ENCODE peak calls at places on chromosomes 13 and 19, in ten cellular contexts. One of them, this sample, is unnamed.

GRCh38 chr19:1076951-1077350 is 10.0 kb downstream of the ARHGAP45 start:
- DNase-seq in HCT116: no peak
- DNase-seq in vagina: no peak
- DNase-seq in SK-N-SH: no peak
- DNase-seq in GM23338: no peak
- DNase-seq in SK-N-MC: no peak
- DNase-seq in H1: no peak
- DNase-seq in suprapubic skin: no peak
- DNase-seq in breast epithelium: no peak
- DNase-seq in HepG2: no peak
- DNase-seq in this sample: no peak

GRCh38 chr13:54185785-54186184 is 1157.2 kb downstream of the OLFM4 start:
- DNase-seq in HCT116: no peak
- DNase-seq in vagina: no peak
- DNase-seq in SK-N-SH: no peak
- DNase-seq in GM23338: peak
- DNase-seq in SK-N-MC: no peak
- DNase-seq in H1: no peak
- DNase-seq in suprapubic skin: no peak
- DNase-seq in breast epithelium: no peak
- DNase-seq in HepG2: no peak
- DNase-seq in this sample: no peak

GRCh38 chr13:110206170-110206569 is 100.8 kb downstream of the COL4A1 start:
- DNase-seq in HCT116: no peak
- DNase-seq in vagina: no peak
- DNase-seq in SK-N-SH: no peak
- DNase-seq in GM23338: no peak
- DNase-seq in SK-N-MC: no peak
- DNase-seq in H1: no peak
- DNase-seq in suprapubic skin: no peak
- DNase-seq in breast epithelium: no peak
- DNase-seq in HepG2: peak
- DNase-seq in this sample: no peak

GRCh38 chr13:27242642-27243185 is 8.6 kb upstream of the RPL21 start:
- DNase-seq in HCT116: no peak
- DNase-seq in vagina: no peak
- DNase-seq in SK-N-SH: no peak
- DNase-seq in GM23338: no peak
- DNase-seq in SK-N-MC: no peak
- DNase-seq in H1: no peak
- DNase-seq in suprapubic skin: no peak
- DNase-seq in breast epithelium: no peak
- DNase-seq in HepG2: no peak
- DNase-seq in this sample: no peak

GRCh38 chr13:97574926-97575325 is 141.0 kb downstream of the RAP2A start:
- DNase-seq in HCT116: peak
- DNase-seq in vagina: no peak
- DNase-seq in SK-N-SH: no peak
- DNase-seq in GM23338: peak
- DNase-seq in SK-N-MC: no peak
- DNase-seq in H1: peak
- DNase-seq in suprapubic skin: no peak
- DNase-seq in breast epithelium: no peak
- DNase-seq in HepG2: peak
- DNase-seq in this sample: no peak

GRCh38 chr19:4215807-4216206 is 13.5 kb upstream of the EBI3 start:
- DNase-seq in HCT116: no peak
- DNase-seq in vagina: no peak
- DNase-seq in SK-N-SH: no peak
- DNase-seq in GM23338: no peak
- DNase-seq in SK-N-MC: no peak
- DNase-seq in H1: no peak
- DNase-seq in suprapubic skin: no peak
- DNase-seq in breast epithelium: no peak
- DNase-seq in HepG2: no peak
- DNase-seq in this sample: no peak

GRCh38 chr13:79030513-79030912 is 371.6 kb upstream of the OBI1 start:
- DNase-seq in HCT116: no peak
- DNase-seq in vagina: no peak
- DNase-seq in SK-N-SH: peak
- DNase-seq in GM23338: no peak
- DNase-seq in SK-N-MC: no peak
- DNase-seq in H1: no peak
- DNase-seq in suprapubic skin: no peak
- DNase-seq in breast epithelium: no peak
- DNase-seq in HepG2: no peak
- DNase-seq in this sample: no peak

GRCh38 chr19:7652061-7652641 is 15.2 kb downstream of the STXBP2 start:
- DNase-seq in HCT116: peak
- DNase-seq in vagina: no peak
- DNase-seq in SK-N-SH: peak
- DNase-seq in GM23338: peak
- DNase-seq in SK-N-MC: no peak
- DNase-seq in H1: peak
- DNase-seq in suprapubic skin: peak
- DNase-seq in breast epithelium: peak
- DNase-seq in HepG2: peak
- DNase-seq in this sample: peak

GRCh38 chr19:18194554-18195238 is 1.7 kb downstream of the MPV17L2 start:
- DNase-seq in HCT116: no peak
- DNase-seq in vagina: no peak
- DNase-seq in SK-N-SH: peak
- DNase-seq in GM23338: peak
- DNase-seq in SK-N-MC: no peak
- DNase-seq in H1: no peak
- DNase-seq in suprapubic skin: no peak
- DNase-seq in breast epithelium: no peak
- DNase-seq in HepG2: no peak
- DNase-seq in this sample: no peak
- TF ChIP-seq POLR2AphosphoS5 in HCT116: no peak
- TF ChIP-seq POLR2AphosphoS5 in vagina: no peak
- TF ChIP-seq POLR2AphosphoS5 in SK-N-SH: no peak
- TF ChIP-seq POLR2AphosphoS5 in GM23338: no peak
- TF ChIP-seq POLR2AphosphoS5 in SK-N-MC: no peak
- TF ChIP-seq POLR2AphosphoS5 in H1: no peak
- TF ChIP-seq POLR2AphosphoS5 in suprapubic skin: no peak
- TF ChIP-seq POLR2AphosphoS5 in breast epithelium: no peak
- TF ChIP-seq POLR2AphosphoS5 in HepG2: no peak
- TF ChIP-seq POLR2AphosphoS5 in this sample: peak

GRCh38 chr19:49335784-49336481 is 727 bp downstream of the CD37 start:
- DNase-seq in HCT116: no peak
- DNase-seq in vagina: no peak
- DNase-seq in SK-N-SH: no peak
- DNase-seq in GM23338: no peak
- DNase-seq in SK-N-MC: no peak
- DNase-seq in H1: no peak
- DNase-seq in suprapubic skin: peak
- DNase-seq in breast epithelium: peak
- DNase-seq in HepG2: no peak
- DNase-seq in this sample: peak

GRCh38 chr19:49338023-49338677 is 2.9 kb downstream of the CD37 start:
- DNase-seq in HCT116: no peak
- DNase-seq in vagina: no peak
- DNase-seq in SK-N-SH: no peak
- DNase-seq in GM23338: peak
- DNase-seq in SK-N-MC: no peak
- DNase-seq in H1: no peak
- DNase-seq in suprapubic skin: peak
- DNase-seq in breast epithelium: peak
- DNase-seq in HepG2: no peak
- DNase-seq in this sample: peak

GRCh38 chr19:49336482-49337266 is 1.5 kb downstream of the CD37 start:
- DNase-seq in HCT116: no peak
- DNase-seq in vagina: no peak
- DNase-seq in SK-N-SH: no peak
- DNase-seq in GM23338: no peak
- DNase-seq in SK-N-MC: no peak
- DNase-seq in H1: no peak
- DNase-seq in suprapubic skin: peak
- DNase-seq in breast epithelium: peak
- DNase-seq in HepG2: no peak
- DNase-seq in this sample: peak

GRCh38 chr19:49338691-49339363 is 3.6 kb downstream of the CD37 start:
- DNase-seq in HCT116: no peak
- DNase-seq in vagina: no peak
- DNase-seq in SK-N-SH: peak
- DNase-seq in GM23338: peak
- DNase-seq in SK-N-MC: no peak
- DNase-seq in H1: peak
- DNase-seq in suprapubic skin: peak
- DNase-seq in breast epithelium: peak
- DNase-seq in HepG2: no peak
- DNase-seq in this sample: peak

DNA sequence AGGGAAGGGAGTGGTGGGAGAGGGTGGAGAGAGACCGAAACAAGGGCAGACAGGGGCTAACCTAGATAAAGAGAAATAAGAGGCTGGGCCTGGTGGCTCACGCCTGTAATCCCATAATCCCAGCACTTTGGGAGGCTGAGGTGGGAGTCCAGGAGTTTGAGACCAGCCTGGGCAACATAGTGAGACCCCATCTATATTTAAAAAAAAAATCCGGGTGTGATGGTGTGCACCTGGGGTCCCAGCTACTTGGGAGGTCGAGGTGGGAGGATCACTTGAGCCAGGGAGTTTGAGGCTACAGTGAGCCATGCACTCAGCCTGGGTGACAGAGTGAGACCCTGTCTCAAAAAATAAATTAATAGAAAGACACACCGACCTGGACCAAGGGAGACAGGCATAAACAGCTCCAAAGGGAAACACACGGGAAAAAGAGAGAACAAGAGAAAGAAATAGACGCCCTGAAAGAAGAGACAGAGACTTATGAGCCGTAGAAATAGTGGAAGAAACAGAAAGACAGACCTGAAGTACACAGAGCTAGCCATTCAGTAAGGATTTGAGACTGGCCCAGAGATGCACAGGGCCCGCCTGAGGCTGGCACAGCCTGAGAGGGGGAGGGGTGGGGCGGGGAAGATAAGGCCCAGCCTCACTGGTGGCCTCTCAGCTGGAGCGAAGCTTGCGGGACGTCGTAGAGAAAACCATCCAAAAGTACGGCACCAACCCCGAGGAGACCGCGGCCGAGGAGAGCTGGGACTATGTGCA is 2.2 kb downstream of the CD37 start:
- DNase-seq in HCT116: no peak
- DNase-seq in vagina: no peak
- DNase-seq in SK-N-SH: no peak
- DNase-seq in GM23338: peak
- DNase-seq in SK-N-MC: no peak
- DNase-seq in H1: no peak
- DNase-seq in suprapubic skin: no peak
- DNase-seq in breast epithelium: peak
- DNase-seq in HepG2: no peak
- DNase-seq in this sample: peak
- TF ChIP-seq POLR2AphosphoS5 in HCT116: no peak
- TF ChIP-seq POLR2AphosphoS5 in vagina: no peak
- TF ChIP-seq POLR2AphosphoS5 in SK-N-SH: no peak
- TF ChIP-seq POLR2AphosphoS5 in GM23338: no peak
- TF ChIP-seq POLR2AphosphoS5 in SK-N-MC: no peak
- TF ChIP-seq POLR2AphosphoS5 in H1: no peak
- TF ChIP-seq POLR2AphosphoS5 in suprapubic skin: no peak
- TF ChIP-seq POLR2AphosphoS5 in breast epithelium: no peak
- TF ChIP-seq POLR2AphosphoS5 in HepG2: no peak
- TF ChIP-seq POLR2AphosphoS5 in this sample: no peak

GRCh38 chr13:107865643-107866006 is 349.7 kb downstream of the LIG4 start:
- DNase-seq in HCT116: no peak
- DNase-seq in vagina: no peak
- DNase-seq in SK-N-SH: no peak
- DNase-seq in GM23338: no peak
- DNase-seq in SK-N-MC: no peak
- DNase-seq in H1: no peak
- DNase-seq in suprapubic skin: no peak
- DNase-seq in breast epithelium: no peak
- DNase-seq in HepG2: no peak
- DNase-seq in this sample: no peak

GRCh38 chr13:107866666-107867623 is 348.4 kb downstream of the LIG4 start:
- DNase-seq in HCT116: no peak
- DNase-seq in vagina: no peak
- DNase-seq in SK-N-SH: peak
- DNase-seq in GM23338: peak
- DNase-seq in SK-N-MC: no peak
- DNase-seq in H1: no peak
- DNase-seq in suprapubic skin: no peak
- DNase-seq in breast epithelium: no peak
- DNase-seq in HepG2: no peak
- DNase-seq in this sample: no peak

GRCh38 chr13:107866007-107866665 is 349.2 kb downstream of the LIG4 start:
- DNase-seq in HCT116: no peak
- DNase-seq in vagina: no peak
- DNase-seq in SK-N-SH: peak
- DNase-seq in GM23338: peak
- DNase-seq in SK-N-MC: no peak
- DNase-seq in H1: no peak
- DNase-seq in suprapubic skin: no peak
- DNase-seq in breast epithelium: no peak
- DNase-seq in HepG2: no peak
- DNase-seq in this sample: no peak

GRCh38 chr13:107867701-107868661 is 347.4 kb downstream of the LIG4 start:
- DNase-seq in HCT116: no peak
- DNase-seq in vagina: no peak
- DNase-seq in SK-N-SH: peak
- DNase-seq in GM23338: peak
- DNase-seq in SK-N-MC: no peak
- DNase-seq in H1: no peak
- DNase-seq in suprapubic skin: no peak
- DNase-seq in breast epithelium: no peak
- DNase-seq in HepG2: no peak
- DNase-seq in this sample: no peak

GRCh38 chr13:107864543-107865460 is 350.5 kb downstream of the LIG4 start:
- DNase-seq in HCT116: no peak
- DNase-seq in vagina: no peak
- DNase-seq in SK-N-SH: peak
- DNase-seq in GM23338: peak
- DNase-seq in SK-N-MC: peak
- DNase-seq in H1: no peak
- DNase-seq in suprapubic skin: no peak
- DNase-seq in breast epithelium: no peak
- DNase-seq in HepG2: peak
- DNase-seq in this sample: no peak
- TF ChIP-seq POLR2AphosphoS5 in HCT116: no peak
- TF ChIP-seq POLR2AphosphoS5 in vagina: no peak
- TF ChIP-seq POLR2AphosphoS5 in SK-N-SH: no peak
- TF ChIP-seq POLR2AphosphoS5 in GM23338: no peak
- TF ChIP-seq POLR2AphosphoS5 in SK-N-MC: no peak
- TF ChIP-seq POLR2AphosphoS5 in H1: no peak
- TF ChIP-seq POLR2AphosphoS5 in suprapubic skin: no peak
- TF ChIP-seq POLR2AphosphoS5 in breast epithelium: no peak
- TF ChIP-seq POLR2AphosphoS5 in HepG2: no peak
- TF ChIP-seq POLR2AphosphoS5 in this sample: no peak

GRCh38 chr19:16566161-16566560 is 6.1 kb downstream of the SLC35E1 start:
- DNase-seq in HCT116: no peak
- DNase-seq in vagina: no peak
- DNase-seq in SK-N-SH: no peak
- DNase-seq in GM23338: no peak
- DNase-seq in SK-N-MC: no peak
- DNase-seq in H1: no peak
- DNase-seq in suprapubic skin: no peak
- DNase-seq in breast epithelium: no peak
- DNase-seq in HepG2: no peak
- DNase-seq in this sample: no peak

GRCh38 chr19:16569609-16570320 is 2.5 kb downstream of the SLC35E1 start:
- DNase-seq in HCT116: no peak
- DNase-seq in vagina: no peak
- DNase-seq in SK-N-SH: no peak
- DNase-seq in GM23338: no peak
- DNase-seq in SK-N-MC: no peak
- DNase-seq in H1: no peak
- DNase-seq in suprapubic skin: no peak
- DNase-seq in breast epithelium: no peak
- DNase-seq in HepG2: no peak
- DNase-seq in this sample: no peak

GRCh38 chr19:16564842-16565241 is 7.4 kb downstream of the SLC35E1 start:
- DNase-seq in HCT116: no peak
- DNase-seq in vagina: no peak
- DNase-seq in SK-N-SH: no peak
- DNase-seq in GM23338: no peak
- DNase-seq in SK-N-MC: no peak
- DNase-seq in H1: no peak
- DNase-seq in suprapubic skin: no peak
- DNase-seq in breast epithelium: no peak
- DNase-seq in HepG2: no peak
- DNase-seq in this sample: no peak

GRCh38 chr19:16562608-16563025 is 9.6 kb downstream of the SLC35E1 start:
- DNase-seq in HCT116: no peak
- DNase-seq in vagina: no peak
- DNase-seq in SK-N-SH: no peak
- DNase-seq in GM23338: no peak
- DNase-seq in SK-N-MC: no peak
- DNase-seq in H1: no peak
- DNase-seq in suprapubic skin: no peak
- DNase-seq in breast epithelium: no peak
- DNase-seq in HepG2: no peak
- DNase-seq in this sample: no peak

DNA sequence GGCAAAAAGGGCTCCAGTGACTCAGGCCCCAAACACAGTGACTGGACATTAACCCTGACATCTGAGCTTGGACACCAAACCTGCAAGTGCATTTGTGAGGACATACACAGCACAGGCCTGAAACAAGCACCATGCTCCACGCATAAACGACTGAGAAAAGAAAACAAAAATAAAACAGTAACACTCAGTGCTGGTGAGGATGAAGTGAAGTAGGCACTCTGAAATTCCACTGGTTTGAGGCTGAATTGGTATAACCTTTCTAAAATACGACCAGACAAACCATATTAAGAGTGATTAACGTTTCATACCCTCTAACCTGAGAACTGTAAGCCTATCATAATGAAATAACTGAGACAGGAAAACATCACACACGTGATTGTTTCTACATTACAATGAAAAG is 5.5 kb downstream of the SLC35E1 start:
- DNase-seq in HCT116: no peak
- DNase-seq in vagina: no peak
- DNase-seq in SK-N-SH: no peak
- DNase-seq in GM23338: no peak
- DNase-seq in SK-N-MC: no peak
- DNase-seq in H1: no peak
- DNase-seq in suprapubic skin: no peak
- DNase-seq in breast epithelium: no peak
- DNase-seq in HepG2: no peak
- DNase-seq in this sample: no peak
- TF ChIP-seq POLR2AphosphoS5 in HCT116: no peak
- TF ChIP-seq POLR2AphosphoS5 in vagina: no peak
- TF ChIP-seq POLR2AphosphoS5 in SK-N-SH: no peak
- TF ChIP-seq POLR2AphosphoS5 in GM23338: no peak
- TF ChIP-seq POLR2AphosphoS5 in SK-N-MC: no peak
- TF ChIP-seq POLR2AphosphoS5 in H1: no peak
- TF ChIP-seq POLR2AphosphoS5 in suprapubic skin: no peak
- TF ChIP-seq POLR2AphosphoS5 in breast epithelium: no peak
- TF ChIP-seq POLR2AphosphoS5 in HepG2: no peak
- TF ChIP-seq POLR2AphosphoS5 in this sample: no peak

This sample was measured in esophagus muscularis mucosa.